ENCODE peak calls at places on chromosomes 6 and 20, in four cellular contexts. A, Y, T and D are unnamed samples. For H3K9me1, the result is how much of the 10 kb centered on the place peaks cover.

GRCh38 chr20:37479275-37479674 is 41.8 kb upstream of the NNAT start:
- DNase-seq in A (no peak), Y (no peak), T (no peak), D (no peak)

GRCh38 chr20:63345328-63346100 is 15.6 kb downstream of the CHRNA4 start:
- DNase-seq in A (no peak), Y (no peak), T (no peak), D (no peak)

GRCh38 chr6:44431118-44431725 is 43.7 kb downstream of the CDC5L start:
- DNase-seq in A (peak), Y (peak), T (peak), D (no peak)

GRCh38 chr6:30799210-30799609 is 54.9 kb upstream of the IER3 start:
- DNase-seq in A (no peak), Y (peak), T (no peak), D (no peak)

GRCh38 chr6:138953451-138953850 is 34.6 kb downstream of the REPS1 start:
- DNase-seq in A (no peak), Y (peak), T (no peak), D (no peak)

GRCh38 chr6:53603381-53604121 is 58.6 kb upstream of the GCLC start:
- DNase-seq in A (no peak), Y (peak), T (no peak), D (no peak)

GRCh38 chr6:49570474-49571079 is 20.1 kb downstream of the C6orf141 start:
- DNase-seq in A (peak), Y (peak), T (peak), D (no peak)

GRCh38 chr6:137224890-137225198 is 5.7 kb upstream of the IFNGR1 start:
- DNase-seq in A (no peak), Y (no peak), T (no peak), D (no peak)

GRCh38 chr6:87139236-87139635 is 16.1 kb upstream of the ZNF292 start:
- DNase-seq in A (peak), Y (peak), T (peak), D (no peak)

GRCh38 chr20:14561733-14562132 is 224.3 kb upstream of the FLRT3 start:
- DNase-seq in A (no peak), Y (peak), T (no peak), D (no peak)

DNA sequence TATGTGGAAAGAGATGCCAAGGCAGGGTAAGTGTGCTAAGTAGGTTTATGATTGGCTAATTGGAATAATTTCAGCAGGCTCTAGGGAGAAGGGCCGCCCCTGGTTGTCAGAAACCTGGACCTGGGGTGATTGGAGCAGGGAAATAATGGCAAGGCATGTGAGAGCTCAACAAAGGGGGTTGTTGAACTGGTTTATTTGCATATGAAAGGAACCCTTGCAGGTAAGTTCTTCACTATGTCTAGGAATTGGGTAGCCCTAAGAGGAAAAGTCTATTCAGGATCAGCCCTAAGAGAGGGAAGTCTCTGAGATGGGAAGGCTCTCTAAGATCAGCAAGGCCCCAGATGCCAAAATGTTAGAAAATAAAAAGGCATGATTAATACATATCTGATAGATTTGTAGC is 175.4 kb upstream of the PRND start:
- DNase-seq in A (no peak), Y (no peak), T (no peak), D (no peak)
- H3K9me1 ChIP-seq in A (under half), Y (under half), T (under half), D (under half)

GRCh38 chr6:114421219-114421618 is 78.4 kb upstream of the HS3ST5 start:
- DNase-seq in A (no peak), Y (no peak), T (no peak), D (no peak)
- H3K9me1 ChIP-seq in A (under half), Y (under half), T (under half), D (under half)

DNA sequence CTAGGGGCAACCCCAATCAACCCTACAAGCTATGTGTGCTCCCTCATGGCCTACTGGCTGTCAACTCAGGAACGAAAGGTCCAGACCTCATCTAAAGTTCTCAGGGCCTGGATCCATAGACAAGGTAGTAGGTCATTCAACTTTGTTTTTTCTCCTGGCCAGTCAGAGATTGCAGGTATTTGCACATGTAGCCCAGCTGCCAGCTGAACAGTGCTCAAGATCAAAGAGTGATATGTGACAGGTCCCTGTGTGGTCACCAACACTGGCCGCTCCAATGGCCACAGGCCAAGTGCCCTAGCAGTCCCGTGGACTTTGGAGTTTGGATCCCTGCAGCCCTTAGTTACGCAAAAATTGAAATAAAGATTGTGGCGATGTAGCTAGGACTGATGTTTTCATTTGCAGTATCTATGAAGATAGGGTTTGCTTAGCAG is 60.6 kb upstream of the ATXN1 start:
- DNase-seq in A (no peak), Y (no peak), T (no peak), D (no peak)
- H3K9me1 ChIP-seq in A (under half), Y (under half), T (under half), D (under half)

GRCh38 chr6:82589509-82590206 is 226.0 kb downstream of the TPBG start:
- DNase-seq in A (peak), Y (peak), T (peak), D (no peak)

GRCh38 chr6:82588859-82589412 is 225.3 kb downstream of the TPBG start:
- DNase-seq in A (no peak), Y (no peak), T (no peak), D (no peak)

DNA sequence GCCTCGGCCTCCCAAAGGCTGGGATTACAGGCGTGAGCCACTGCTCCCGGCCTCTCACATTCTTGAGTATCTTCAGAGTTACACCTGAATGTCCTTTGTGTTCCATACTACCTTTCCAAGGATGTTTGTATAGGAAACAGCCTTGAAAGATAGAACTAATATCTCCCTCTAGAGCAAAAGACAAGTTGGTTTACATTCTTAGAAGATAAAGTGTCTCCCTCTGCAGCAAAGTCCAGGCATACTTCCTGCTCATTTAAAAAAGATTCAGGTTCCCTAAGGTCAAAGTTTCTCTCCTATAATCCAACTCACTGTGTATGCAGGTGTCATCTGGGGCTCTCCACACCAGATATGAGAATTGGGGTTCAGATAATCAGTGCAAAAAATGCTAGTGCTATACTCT is 224.4 kb downstream of the TPBG start:
- DNase-seq in A (no peak), Y (no peak), T (no peak), D (no peak)
- H3K9me1 ChIP-seq in A (under half), Y (under half), T (under half), D (under half)

DNA sequence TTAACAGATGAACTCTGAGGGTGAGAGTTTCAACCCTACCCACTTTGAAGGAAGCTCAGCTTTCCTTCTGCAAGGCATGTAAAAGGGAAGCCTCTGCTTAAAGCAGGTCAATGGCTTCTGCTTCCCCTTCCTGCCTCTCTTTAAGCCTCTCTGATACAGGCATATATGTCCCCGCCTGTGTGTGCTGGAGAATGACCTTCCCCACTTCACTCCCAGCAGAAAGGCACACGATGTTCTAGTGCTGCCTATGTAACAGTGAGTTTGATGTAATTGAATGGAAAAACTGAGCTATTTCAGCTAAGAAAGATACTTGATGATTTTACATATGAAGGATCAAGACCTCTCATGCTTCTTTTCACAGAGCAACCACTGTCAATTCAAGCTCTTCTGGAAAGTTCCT is 632.2 kb downstream of the HACE1 start:
- DNase-seq in A (no peak), Y (no peak), T (no peak), D (no peak)
- H3K9me1 ChIP-seq in A (under half), Y (under half), T (under half), D (under half)

GRCh38 chr20:44135811-44136204 is 51.2 kb downstream of the JPH2 start:
- DNase-seq in A (no peak), Y (no peak), T (no peak), D (no peak)

GRCh38 chr20:44134897-44135810 is 51.8 kb downstream of the JPH2 start:
- DNase-seq in A (no peak), Y (no peak), T (no peak), D (no peak)

GRCh38 chr20:44129996-44130718 is 56.8 kb downstream of the JPH2 start:
- DNase-seq in A (no peak), Y (peak), T (no peak), D (no peak)

GRCh38 chr20:44133424-44133823 is 53.6 kb downstream of the JPH2 start:
- DNase-seq in A (no peak), Y (no peak), T (no peak), D (no peak)

GRCh38 chr20:44131704-44132103 is 55.3 kb downstream of the JPH2 start:
- DNase-seq in A (no peak), Y (no peak), T (no peak), D (no peak)
- H3K9me1 ChIP-seq in A (under half), Y (under half), T (under half), D (under half)

DNA sequence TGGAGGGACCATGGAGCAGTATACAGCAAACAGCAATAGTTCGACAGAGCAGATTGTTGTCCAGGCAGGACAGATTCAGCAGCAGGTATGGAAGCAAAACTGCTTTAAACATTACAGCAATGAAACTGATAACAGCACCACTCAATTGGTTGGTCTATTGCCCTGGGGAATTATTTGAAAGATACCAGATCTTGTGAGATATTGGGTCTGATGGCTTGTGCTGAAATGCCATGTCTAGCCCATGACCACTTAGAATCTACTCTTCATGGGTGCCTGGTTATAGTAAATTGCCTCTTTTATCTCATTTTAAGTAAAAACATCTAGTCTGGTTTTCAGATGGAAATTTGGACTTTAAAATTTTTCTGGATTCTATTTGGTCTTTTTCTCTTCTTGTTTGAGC is 6.3 kb downstream of the NFYA start:
- DNase-seq in A (no peak), Y (no peak), T (no peak), D (no peak)
- H3K9me1 ChIP-seq in A (under half), Y (under half), T (under half), D (under half)